ENCODE peak calls at places on chromosomes 12 and 14, in five cellular contexts. T is adrenal gland, J is OCI-LY7, O is neural progenitor cell, Y is neuronal stem cell. M is an unnamed sample. For H3K4me1, the result is how much of the 10 kb centered on the place peaks cover.

GRCh38 chr12:20711846-20712245 is 16.7 kb downstream of the SLCO1C1 start:
- DNase-seq in J (no peak), O (no peak), T (no peak), Y (no peak), M (peak)

GRCh38 chr12:49121047-49121696 is 10.0 kb downstream of the TUBA1B start:
- DNase-seq in O (peak), T (peak), Y (peak), J (peak), M (peak)

GRCh38 chr12:9221476-9221875 is 13.3 kb upstream of the PZP start:
- DNase-seq in T (no peak), Y (no peak), O (no peak), J (no peak), M (no peak)

GRCh38 chr12:122523280-122523679 is 3.5 kb downstream of the RSRC2 start:
- DNase-seq in T (no peak), O (no peak), Y (no peak), J (no peak), M (peak)

GRCh38 chr14:49828640-49829039 is 23.9 kb downstream of the NEMF start:
- DNase-seq in T (no peak), J (no peak), O (no peak), Y (no peak), M (no peak)

GRCh38 chr12:27824126-27824842 is 44.2 kb upstream of the MANSC4 start:
- DNase-seq in T (no peak), O (no peak), J (peak), Y (no peak), M (no peak)

GRCh38 chr12:93813972-93814821 is 137.0 kb downstream of the CRADD start:
- DNase-seq in O (no peak), T (peak), J (no peak), Y (no peak), M (no peak)

GRCh38 chr12:104823985-104824441 is 134.1 kb downstream of the SLC41A2 start:
- DNase-seq in Y (no peak), O (no peak), T (no peak), J (no peak), M (no peak)

GRCh38 chr14:68335312-68335711 is 457.6 kb downstream of the ZFP36L1 start:
- DNase-seq in O (no peak), J (no peak), Y (no peak), T (no peak), M (no peak)

GRCh38 chr12:7479784-7480183 is 23.8 kb downstream of the CD163 start:
- DNase-seq in T (no peak), O (no peak), J (no peak), Y (no peak), M (no peak)

GRCh38 chr14:60257862-60258261 is 8.8 kb downstream of the PPM1A start:
- DNase-seq in J (no peak), Y (no peak), T (no peak), O (no peak), M (no peak)

GRCh38 chr12:79997115-79997805 is 62.4 kb upstream of the PPP1R12A start:
- DNase-seq in J (peak), Y (no peak), T (no peak), O (no peak), M (no peak)

GRCh38 chr14:88029500-88029899 is 24.6 kb downstream of the GPR65 start:
- DNase-seq in O (no peak), J (no peak), T (no peak), Y (no peak), M (no peak)

GRCh38 chr12:42916143-42916542 is 326.6 kb upstream of the PRICKLE1 start:
- DNase-seq in J (no peak), Y (no peak), T (no peak), O (no peak), M (no peak)

GRCh38 chr12:21500786-21501257 is 613 bp downstream of the RECQL start:
- DNase-seq in J (peak), T (no peak), O (no peak), Y (no peak), M (no peak)

GRCh38 chr12:131323879-131324278 is 370.2 kb downstream of the ADGRD1 start:
- DNase-seq in T (no peak), O (no peak), Y (no peak), J (no peak), M (no peak)

GRCh38 chr14:51473808-51474207 is 177.9 kb upstream of the FRMD6 start:
- DNase-seq in Y (no peak), T (no peak), J (no peak), O (no peak), M (no peak)

GRCh38 chr12:81573228-81573627 is 185.9 kb downstream of the PPFIA2 start:
- DNase-seq in O (no peak), J (no peak), Y (no peak), T (no peak), M (no peak)

GRCh38 chr12:113116875-113117274 is 18.7 kb downstream of the RASAL1 start:
- DNase-seq in Y (no peak), T (no peak), J (no peak), O (no peak), M (no peak)

DNA sequence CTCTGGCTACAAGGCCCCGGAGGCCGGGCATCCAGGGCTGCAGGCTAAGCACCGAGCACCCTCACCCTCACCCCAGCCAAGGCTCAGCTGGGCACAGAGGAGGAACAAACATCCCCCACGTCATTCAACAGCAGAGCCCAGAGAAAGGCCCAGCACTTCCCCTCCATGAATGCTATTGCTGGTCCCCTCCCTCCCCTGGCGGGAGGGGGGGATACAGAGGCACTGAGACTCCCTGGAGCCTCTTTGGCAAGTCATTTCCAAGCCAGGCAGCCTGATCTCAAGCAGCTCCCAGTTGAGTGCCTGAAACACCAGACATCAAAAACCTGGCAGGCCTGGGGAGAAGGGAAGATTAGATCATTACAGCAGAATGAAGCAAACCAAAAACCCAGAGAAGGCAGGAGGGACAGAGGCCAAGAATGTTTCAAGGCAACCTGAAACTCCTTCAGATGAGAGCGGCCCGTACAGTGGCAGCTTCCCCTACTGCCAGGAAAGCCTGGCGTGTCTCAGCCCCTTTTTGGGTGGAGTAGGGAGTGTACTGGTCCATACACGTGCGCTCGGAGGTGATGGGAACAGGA is 92.1 kb downstream of the LRRC74A start:
- DNase-seq in T (peak), O (no peak), Y (no peak), J (no peak), M (peak)
- H3K4me1 ChIP-seq in T (under half), O (under half), Y (half or more), J (under half), M (under half)

GRCh38 chr12:12715459-12716150 is 1.6 kb upstream of the CDKN1B start:
- DNase-seq in T (no peak), O (no peak), J (peak), Y (no peak), M (peak)
- H3K4me1 ChIP-seq in T (under half), O (under half), J (under half), Y (under half), M (under half)

DNA sequence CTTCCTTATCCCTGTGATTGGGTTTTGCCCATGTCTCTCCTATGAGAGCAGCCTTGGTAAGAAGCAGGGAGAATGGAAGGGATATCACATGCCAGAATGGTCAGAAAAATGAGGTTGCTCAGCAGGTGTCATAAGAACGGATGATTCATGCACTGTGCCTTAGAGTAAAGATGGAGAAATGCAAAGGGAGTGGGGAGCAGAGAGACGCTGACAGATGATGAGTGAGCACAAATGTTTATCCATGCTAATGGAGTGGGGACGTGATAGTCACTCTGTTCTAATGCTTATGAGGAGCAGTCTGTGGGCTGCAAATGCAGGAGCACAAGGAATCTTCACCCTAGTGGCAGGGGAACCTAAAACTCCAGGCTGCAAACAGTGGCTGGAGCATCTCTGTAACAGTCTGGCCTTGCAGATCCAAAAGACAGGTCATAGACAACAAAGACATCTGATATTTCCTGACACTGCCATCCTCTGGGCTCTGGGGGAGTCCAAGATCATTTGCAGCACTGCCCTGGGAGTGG is 243.2 kb downstream of the CACNA1C start:
- DNase-seq in Y (no peak), J (peak), O (no peak), T (no peak), M (peak)
- H3K4me1 ChIP-seq in Y (under half), J (half or more), O (under half), T (under half), M (under half)

DNA sequence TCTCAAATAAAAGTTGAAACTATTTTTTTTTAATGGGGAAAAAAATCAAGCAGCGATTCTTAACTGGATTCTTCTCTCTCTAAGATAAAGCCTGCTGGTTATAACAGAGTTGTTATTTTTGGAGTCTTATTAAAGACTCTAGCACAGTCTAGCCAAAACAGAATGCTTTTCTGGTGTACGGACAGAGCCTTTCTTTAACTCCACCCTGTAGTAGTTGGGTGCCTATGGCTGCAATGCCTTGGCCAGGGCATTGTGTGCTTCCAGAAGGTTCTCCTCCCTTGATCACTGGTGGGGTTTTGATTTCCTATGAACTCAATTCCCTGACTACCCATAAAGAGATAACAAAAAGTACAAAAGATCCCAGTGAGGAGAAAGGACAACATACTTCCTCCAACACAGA is 35.7 kb upstream of the TC2N start:
- DNase-seq in T (no peak), Y (no peak), J (no peak), O (no peak), M (no peak)
- H3K4me1 ChIP-seq in T (under half), Y (under half), J (under half), O (under half), M (under half)

DNA sequence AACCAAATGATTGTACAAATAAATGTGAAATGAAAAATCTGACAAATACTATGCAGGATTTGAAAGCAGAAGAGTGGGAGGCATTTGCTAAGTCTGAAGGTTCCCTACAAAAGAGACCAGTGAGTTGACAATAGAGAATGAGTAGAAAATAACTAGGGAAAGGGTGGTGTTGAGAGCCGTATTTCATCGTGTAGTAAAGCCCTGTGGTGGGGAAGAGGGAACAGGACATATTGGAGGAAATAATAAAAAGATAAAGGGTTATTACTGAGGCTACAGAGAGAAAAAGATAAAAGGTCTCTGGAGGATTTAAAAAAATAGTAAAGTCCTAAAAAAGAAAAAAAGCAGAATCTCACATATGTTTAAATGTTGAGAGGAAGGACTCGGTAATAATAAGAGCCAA is 268.8 kb downstream of the DUSP6 start:
- DNase-seq in T (no peak), Y (no peak), J (no peak), O (no peak), M (no peak)
- H3K4me1 ChIP-seq in T (under half), Y (under half), J (under half), O (under half), M (under half)

DNA sequence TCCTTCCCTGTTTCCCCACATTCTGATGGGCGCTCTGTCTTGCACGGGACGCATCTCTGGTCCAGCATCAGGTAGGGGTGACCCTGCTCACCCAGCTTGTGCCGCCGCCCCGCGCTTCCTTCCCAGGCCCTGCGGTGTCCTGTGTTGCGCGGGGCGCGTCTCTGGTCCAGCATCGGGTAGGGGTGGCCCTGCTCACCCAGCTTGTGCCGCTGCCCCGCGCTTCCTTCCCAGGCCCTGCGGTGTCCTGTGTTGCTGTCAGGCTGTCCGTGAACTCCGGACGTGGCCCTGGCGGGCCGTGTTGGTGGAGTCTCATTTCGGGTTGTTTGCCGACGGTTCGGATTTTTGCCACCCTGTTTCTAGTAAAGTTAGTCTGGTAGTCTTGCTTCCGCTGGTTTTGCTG is 6.8 kb downstream of the FBRSL1 start:
- DNase-seq in Y (no peak), T (no peak), J (no peak), O (no peak), M (no peak)
- H3K4me1 ChIP-seq in Y (under half), T (half or more), J (under half), O (under half), M (under half)

DNA sequence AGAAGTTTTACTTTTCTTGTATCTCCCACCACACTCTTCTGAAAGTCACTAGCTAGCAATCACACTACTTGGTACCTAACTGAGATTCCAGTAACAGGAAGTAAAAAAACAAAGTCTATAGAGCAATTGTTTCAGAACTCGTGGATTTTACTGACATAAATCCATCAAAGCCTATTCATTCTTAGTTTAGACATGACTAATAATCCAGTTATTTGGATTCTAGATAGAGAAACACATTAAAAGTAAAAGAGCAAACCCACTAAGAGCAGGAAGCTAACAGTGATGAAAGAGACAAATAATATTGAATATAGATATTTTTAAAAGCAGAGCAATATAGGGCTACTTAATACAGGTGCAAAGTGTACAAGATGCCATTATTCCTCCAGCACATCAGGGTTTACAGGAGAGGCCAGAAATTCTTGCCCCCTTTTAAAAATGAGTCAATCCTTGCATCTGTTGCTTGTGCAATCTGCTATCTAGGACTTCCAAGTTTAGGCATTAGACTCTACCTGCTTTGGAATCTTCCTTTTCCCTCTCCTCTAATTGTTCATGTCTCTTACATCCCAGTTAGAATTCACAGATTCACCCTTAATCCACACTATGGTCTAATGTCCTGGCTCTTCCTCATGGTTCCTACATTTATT is 6.0 kb downstream of the HEATR5A start:
- DNase-seq in T (no peak), O (no peak), J (no peak), Y (no peak), M (no peak)
- H3K4me1 ChIP-seq in T (under half), O (under half), J (under half), Y (under half), M (under half)

GRCh38 chr14:93938766-93939303 is 11.7 kb downstream of the FAM181A start:
- DNase-seq in Y (no peak), O (no peak), J (no peak), T (no peak), M (peak)
- H3K4me1 ChIP-seq in Y (under half), O (under half), J (under half), T (under half), M (under half)

M was measured in endodermal cell.